ENCODE peak calls at places on chromosomes 1 and 21, in nine cellular contexts. C is NCI-H446 treated with DMSO at 0.1 percent for 48 hours; I is lower lobe of right lung; N is fibroblast of lung; Z is uterus; R is left ventricle myocardium inferior; M is CD4-positive, alpha-beta T cell; X is NCI-H1417; F is ELR. A is an unnamed sample.

GRCh38 chr1:178282949-178283367 is 189.1 kb downstream of the RASAL2 start:
- DNase-seq in C (peak; percentile 31), I (no peak), N (peak; percentile 68), Z (no peak), R (no peak), M (no peak), X (no peak), F (peak; percentile 79), A (no peak)

GRCh38 chr1:155929057-155929456 is 5.2 kb downstream of the KHDC4 start:
- DNase-seq in C (no peak), I (no peak), N (peak; percentile 50), Z (no peak), R (no peak), M (no peak), X (no peak), F (peak; percentile 37), A (no peak)

GRCh38 chr21:38380391-38381137 is 117.7 kb downstream of the ERG start:
- DNase-seq in C (no peak), I (no peak), N (peak; percentile 25), Z (no peak), R (no peak), M (no peak), X (no peak), F (peak; percentile 53), A (no peak)

GRCh38 chr1:220942278-220942677 is 63.0 kb downstream of the HLX start:
- DNase-seq in C (no peak), I (no peak), N (no peak), Z (no peak), R (no peak), M (no peak), X (no peak), F (no peak), A (no peak)

GRCh38 chr1:27862671-27863551 is 9.4 kb upstream of the THEMIS2 start:
- DNase-seq in C (no peak), I (peak; percentile 77), N (peak; percentile 95), Z (no peak), R (peak; percentile 49), M (no peak), X (no peak), F (peak; percentile 99), A (no peak)

GRCh38 chr1:54850737-54851136 is 36.3 kb downstream of the DHCR24 start:
- DNase-seq in C (no peak), I (no peak), N (peak; percentile 97), Z (no peak), R (no peak), M (no peak), X (no peak), F (peak; percentile 96), A (no peak)

GRCh38 chr1:47951026-47951425 is 46.2 kb downstream of the TRABD2B start:
- DNase-seq in C (no peak), I (no peak), N (no peak), Z (no peak), R (no peak), M (no peak), X (no peak), F (no peak), A (no peak)

GRCh38 chr1:17881761-17882160 is 126.6 kb downstream of the ACTL8 start:
- DNase-seq in C (no peak), I (no peak), N (no peak), Z (no peak), R (no peak), M (no peak), X (no peak), F (no peak), A (no peak)

GRCh38 chr1:84619383-84620093 is 45.3 kb upstream of the CTBS start:
- DNase-seq in C (no peak), I (no peak), N (peak; percentile 91), Z (no peak), R (no peak), M (no peak), X (peak; percentile 67), F (peak; percentile 95), A (no peak)

GRCh38 chr1:85295006-85295431 is 18.6 kb upstream of the BCL10 start:
- DNase-seq in C (no peak), I (no peak), N (peak; percentile 83), Z (no peak), R (no peak), M (no peak), X (no peak), F (peak; percentile 62), A (no peak)

GRCh38 chr1:231039161-231040018 is 664 bp downstream of the FAM89A start:
- DNase-seq in C (no peak), I (peak; percentile 67), N (peak; percentile 40), Z (peak; percentile 37), R (peak; percentile 20), M (no peak), X (peak; percentile 69), F (peak; percentile 40), A (peak; percentile 11)

GRCh38 chr1:240235521-240236288 is 144.0 kb downstream of the FMN2 start:
- DNase-seq in C (no peak), I (no peak), N (no peak), Z (no peak), R (no peak), M (no peak), X (no peak), F (peak; percentile 20), A (no peak)

GRCh38 chr1:236029428-236029940 is 35.4 kb downstream of the NID1 start:
- DNase-seq in C (no peak), I (no peak), N (no peak), Z (no peak), R (no peak), M (no peak), X (no peak), F (no peak), A (no peak)

GRCh38 chr1:211986628-211987254 is 48.6 kb downstream of the INTS7 start:
- DNase-seq in C (no peak), I (no peak), N (no peak), Z (no peak), R (no peak), M (no peak), X (no peak), F (no peak), A (no peak)

GRCh38 chr1:32783851-32784250 is 33.3 kb downstream of the YARS1 start:
- DNase-seq in C (no peak), I (no peak), N (no peak), Z (no peak), R (no peak), M (no peak), X (no peak), F (no peak), A (no peak)

GRCh38 chr1:227939791-227940771 is 7.7 kb downstream of the WNT9A start:
- DNase-seq in C (no peak), I (peak; percentile 38), N (no peak), Z (no peak), R (no peak), M (no peak), X (no peak), F (no peak), A (no peak)

GRCh38 chr1:41848216-41848952 is 70.3 kb downstream of the HIVEP3 start:
- DNase-seq in C (no peak), I (no peak), N (no peak), Z (no peak), R (no peak), M (no peak), X (no peak), F (no peak), A (no peak)

GRCh38 chr1:194548071-194548470 is 1361.7 kb upstream of the B3GALT2 start:
- DNase-seq in C (no peak), I (no peak), N (no peak), Z (no peak), R (no peak), M (no peak), X (no peak), F (no peak), A (no peak)

GRCh38 chr1:32984829-32985310 is 20.3 kb upstream of the RNF19B start:
- DNase-seq in C (no peak), I (no peak), N (no peak), Z (no peak), R (no peak), M (no peak), X (no peak), F (no peak), A (no peak)

GRCh38 chr21:15617968-15618367 is 111.8 kb upstream of the USP25 start:
- DNase-seq in C (no peak), I (no peak), N (peak; percentile 76), Z (no peak), R (no peak), M (no peak), X (no peak), F (peak; percentile 70), A (no peak)

A was measured in heart right ventricle.